ENCODE peak calls at places on chromosomes 16 and 17, in six cellular contexts. G, Z, C, W, T and I are unnamed samples.

GRCh38 chr17:30964878-30965277 is 6.0 kb upstream of the RNF135 start:
- DNase-seq in W (no peak), T (no peak), Z (no peak), C (peak; percentile 2), G (no peak), I (no peak)

GRCh38 chr16:51049276-51049675 is 101.8 kb downstream of the SALL1 start:
- DNase-seq in C (no peak), Z (no peak), T (no peak), G (no peak), W (no peak), I (no peak)

GRCh38 chr17:67474081-67474661 is 97.1 kb downstream of the PITPNC1 start:
- DNase-seq in C (no peak), G (no peak), T (no peak), W (no peak), Z (no peak), I (no peak)

GRCh38 chr17:50495918-50496317 is 12.3 kb upstream of the MYCBPAP start:
- DNase-seq in C (peak; percentile 37), Z (no peak), G (no peak), W (no peak), T (no peak), I (no peak)

GRCh38 chr17:45326566-45326965 is 9.7 kb upstream of the MAP3K14 start:
- DNase-seq in W (no peak), Z (no peak), G (no peak), C (no peak), T (no peak), I (no peak)

GRCh38 chr17:61221597-61222471 is 177.8 kb upstream of the TBX2 start:
- DNase-seq in Z (no peak), G (no peak), W (no peak), C (no peak), T (peak; percentile 9), I (no peak)

GRCh38 chr16:20868890-20869289 is 31.3 kb downstream of the DCUN1D3 start:
- DNase-seq in T (no peak), Z (no peak), C (no peak), G (peak; percentile 88), W (no peak), I (peak; percentile 51)

GRCh38 chr17:40598021-40598927 is 33.0 kb upstream of the CCR7 start:
- DNase-seq in W (no peak), T (peak; percentile 91), Z (peak; percentile 82), G (no peak), C (no peak), I (no peak)

GRCh38 chr16:69107311-69107962 is 2.0 kb downstream of the HAS3 start:
- DNase-seq in W (no peak), C (peak; percentile 36), T (no peak), Z (no peak), G (no peak), I (peak; percentile 52)

GRCh38 chr17:58341861-58342475 is 10.0 kb downstream of the SUPT4H1 start:
- DNase-seq in G (no peak), Z (no peak), W (no peak), C (no peak), T (no peak), I (no peak)

GRCh38 chr17:2368383-2368782 is 31.1 kb downstream of the SGSM2 start:
- DNase-seq in C (no peak), G (no peak), T (no peak), W (no peak), Z (no peak), I (no peak)

GRCh38 chr16:14409563-14409962 is 220.5 kb downstream of the PARN start:
- DNase-seq in C (peak; percentile 81), Z (no peak), T (no peak), G (no peak), W (no peak), I (peak; percentile 94)